ENCODE peak calls at places on chromosome 5, in six cellular contexts. J is A549, E is right lobe of liver, U is transverse colon, A is mammary epithelial cell, B is AG04450. F is an unnamed sample.
A peak's percentile ranks its signal among the peaks of the same experiment; 100 is the strongest.

GRCh38 chr5:115601709-115602584 is at the start of gene TICAM2:
- DNase-seq in J (peak; percentile 52), E (peak; percentile 76), U (peak; percentile 68), A (peak; percentile 34), B (no peak), F (no peak)

GRCh38 chr5:6574537-6574936 is 58.3 kb downstream of the NSUN2 start:
- DNase-seq in J (no peak), E (no peak), U (no peak), A (no peak), B (no peak), F (no peak)

GRCh38 chr5:142669479-142669878 is 16.4 kb downstream of the FGF1 start:
- DNase-seq in J (no peak), E (no peak), U (no peak), A (peak; percentile 27), B (no peak), F (no peak)

GRCh38 chr5:91418158-91418557 is 35.0 kb upstream of the ARRDC3 start:
- DNase-seq in J (no peak), E (no peak), U (no peak), A (no peak), B (no peak), F (no peak)

GRCh38 chr5:143717400-143717799 is 94.6 kb upstream of the HMHB1 start:
- DNase-seq in J (no peak), E (no peak), U (no peak), A (peak; percentile 63), B (no peak), F (peak; percentile 79)

GRCh38 chr5:151896041-151896691 is 28.5 kb downstream of the GLRA1 start:
- DNase-seq in J (no peak), E (no peak), U (no peak), A (peak; percentile 73), B (no peak), F (peak; percentile 36)

GRCh38 chr5:32852535-32852934 is 141.4 kb downstream of the NPR3 start:
- DNase-seq in J (peak; percentile 15), E (peak; percentile 15), U (peak; percentile 8), A (no peak), B (peak; percentile 69), F (peak; percentile 91)

GRCh38 chr5:37869221-37869620 is 29.4 kb upstream of the GDNF start:
- DNase-seq in J (no peak), E (no peak), U (no peak), A (peak; percentile 43), B (no peak), F (no peak)

GRCh38 chr5:2750026-2750757 is 1.3 kb downstream of the IRX2 start:
- DNase-seq in J (no peak), E (no peak), U (no peak), A (peak; percentile 39), B (no peak), F (no peak)

GRCh38 chr5:14035859-14036440 is 91.5 kb upstream of the DNAH5 start:
- DNase-seq in J (peak; percentile 95), E (no peak), U (peak; percentile 12), A (peak; percentile 99), B (peak; percentile 99), F (peak; percentile 96)

GRCh38 chr5:54440456-54440893 is 15.0 kb upstream of the HSPB3 start:
- DNase-seq in J (no peak), E (no peak), U (no peak), A (peak; percentile 26), B (no peak), F (no peak)

GRCh38 chr5:112742424-112742823 is 4.7 kb downstream of the APC start:
- DNase-seq in J (no peak), E (no peak), U (no peak), A (no peak), B (no peak), F (no peak)

GRCh38 chr5:79508794-79509193 is 5.1 kb downstream of the HOMER1 start:
- DNase-seq in J (no peak), E (no peak), U (no peak), A (no peak), B (no peak), F (no peak)
- H3K4me3 ChIP-seq in J (no peak overlapping the region), E (no peak overlapping the region), U (no peak overlapping the region), A (no peak overlapping the region), B (no peak overlapping the region), F (no peak overlapping the region)

DNA sequence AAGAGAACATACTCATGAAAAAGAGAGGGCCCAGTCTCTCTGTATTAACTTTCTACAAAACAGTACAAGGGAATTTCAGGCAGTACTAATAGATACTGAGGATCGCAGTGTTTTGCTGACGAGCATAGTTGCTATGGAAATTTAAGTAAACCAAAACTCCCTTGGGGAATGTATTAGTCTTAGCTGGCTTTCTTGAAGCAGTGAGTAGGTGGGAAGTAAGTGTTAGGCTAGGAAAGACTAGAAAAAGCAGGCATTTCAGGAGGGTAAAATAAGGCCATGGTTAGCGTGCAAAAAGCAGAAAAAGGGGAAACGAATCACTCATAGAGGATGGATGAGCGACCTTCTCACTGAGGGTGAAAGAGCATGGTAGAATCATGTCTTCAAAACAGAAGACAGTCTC is 84.3 kb upstream of the ACTBL2 start:
- DNase-seq in J (no peak), E (no peak), U (no peak), A (peak; percentile 55), B (peak; percentile 57), F (peak; percentile 85)
- H3K4me3 ChIP-seq in J (no peak overlapping the region), E (no peak overlapping the region), U (no peak overlapping the region), A (no peak overlapping the region), B (no peak overlapping the region), F (no peak overlapping the region)

GRCh38 chr5:131275996-131276535 is 12.2 kb downstream of the CDC42SE2 start:
- DNase-seq in J (no peak), E (no peak), U (no peak), A (no peak), B (no peak), F (no peak)

GRCh38 chr5:131274341-131275063 is 10.6 kb downstream of the CDC42SE2 start:
- DNase-seq in J (no peak), E (no peak), U (no peak), A (no peak), B (no peak), F (no peak)

GRCh38 chr5:131279209-131279608 is 15.4 kb downstream of the CDC42SE2 start:
- DNase-seq in J (no peak), E (no peak), U (no peak), A (no peak), B (no peak), F (no peak)

GRCh38 chr5:131277875-131278795 is 14.3 kb downstream of the CDC42SE2 start:
- DNase-seq in J (no peak), E (no peak), U (no peak), A (no peak), B (no peak), F (no peak)

GRCh38 chr5:131277415-131277814 is 13.6 kb downstream of the CDC42SE2 start:
- DNase-seq in J (no peak), E (no peak), U (no peak), A (no peak), B (no peak), F (no peak)
- H3K4me3 ChIP-seq in J (no peak overlapping the region), E (no peak overlapping the region), U (no peak overlapping the region), A (no peak overlapping the region), B (no peak overlapping the region), F (no peak overlapping the region)

GRCh38 chr5:170388818-170389217 is 349 bp downstream of the KCNMB1 start:
- DNase-seq in J (no peak), E (no peak), U (no peak), A (no peak), B (no peak), F (no peak)
- H3K4me3 ChIP-seq in J (no peak overlapping the region), E (no peak overlapping the region), U (peak overlapping the region; percentile 33), A (no peak overlapping the region), B (no peak overlapping the region), F (no peak overlapping the region)

DNA sequence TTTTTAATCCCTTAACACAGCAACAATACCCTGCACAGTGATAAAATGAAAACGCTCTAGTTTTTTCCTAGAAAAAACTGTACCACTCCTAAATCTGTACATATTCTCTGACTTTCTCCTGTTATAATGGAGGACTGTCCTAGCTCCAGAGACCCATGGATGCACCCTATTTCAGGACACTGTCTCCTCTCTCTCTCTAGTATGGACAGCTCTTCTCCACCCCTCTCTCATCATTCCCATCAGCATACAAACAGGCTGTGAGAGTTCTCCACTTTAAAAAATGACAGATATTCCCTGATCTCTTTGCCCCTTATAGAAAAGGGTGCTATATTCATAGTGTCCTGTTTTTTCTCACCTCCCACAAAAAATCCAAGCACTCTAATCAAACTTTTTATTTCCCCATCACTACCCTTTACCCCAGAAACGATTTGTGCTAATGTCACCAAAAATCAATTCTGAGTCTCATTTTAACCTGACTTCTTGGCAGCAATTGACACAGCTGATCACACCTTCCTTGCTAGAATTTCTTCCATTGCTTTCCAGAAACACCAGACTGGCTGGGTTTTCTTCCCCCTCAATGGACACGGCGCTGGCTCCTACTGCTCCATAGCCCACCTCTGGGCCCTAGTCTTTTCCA is 20.7 kb downstream of the ZNF608 start:
- DNase-seq in J (no peak), E (no peak), U (no peak), A (no peak), B (no peak), F (no peak)
- H3K4me3 ChIP-seq in J (no peak overlapping the region), E (no peak overlapping the region), U (no peak overlapping the region), A (no peak overlapping the region), B (no peak overlapping the region), F (no peak overlapping the region)

GRCh38 chr5:68252678-68253520 is 37.3 kb downstream of the PIK3R1 start:
- DNase-seq in J (peak; percentile 67), E (peak; percentile 47), U (peak; percentile 60), A (peak; percentile 59), B (peak; percentile 42), F (no peak)
- H3K4me3 ChIP-seq in J (no peak overlapping the region), E (no peak overlapping the region), U (no peak overlapping the region), A (no peak overlapping the region), B (no peak overlapping the region), F (no peak overlapping the region)

GRCh38 chr5:88886756-88887741 is 4.1 kb upstream of the MEF2C start:
- DNase-seq in J (no peak), E (peak; percentile 35), U (no peak), A (no peak), B (no peak), F (no peak)

GRCh38 chr5:88888291-88888690 is 5.3 kb upstream of the MEF2C start:
- DNase-seq in J (no peak), E (no peak), U (no peak), A (no peak), B (no peak), F (no peak)

GRCh38 chr5:88885043-88885442 is 2.1 kb upstream of the MEF2C start:
- DNase-seq in J (no peak), E (no peak), U (no peak), A (no peak), B (no peak), F (no peak)

GRCh38 chr5:88884435-88884877 is 1.5 kb upstream of the MEF2C start:
- DNase-seq in J (no peak), E (no peak), U (no peak), A (no peak), B (no peak), F (no peak)

DNA sequence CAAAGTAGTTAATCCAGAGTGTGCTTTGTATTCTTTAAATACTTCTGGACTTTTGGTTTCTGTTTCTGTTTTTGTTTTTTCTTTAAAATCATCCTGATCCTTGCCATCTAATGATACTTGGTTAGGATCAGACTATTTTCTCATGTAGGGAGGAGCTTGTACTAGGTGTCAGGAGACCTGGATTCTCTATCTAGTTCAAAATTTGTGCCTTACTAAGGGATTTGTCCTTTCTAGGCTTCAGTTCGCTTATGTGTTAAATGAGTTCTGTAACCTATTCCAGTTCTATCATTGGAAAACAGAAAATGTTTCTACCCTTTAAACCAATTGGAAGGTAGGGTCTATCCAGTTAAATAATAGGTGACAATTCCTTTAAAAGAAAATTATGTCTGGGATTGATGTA is 3.3 kb upstream of the MEF2C start:
- DNase-seq in J (no peak), E (no peak), U (no peak), A (no peak), B (no peak), F (no peak)
- H3K4me3 ChIP-seq in J (no peak overlapping the region), E (no peak overlapping the region), U (no peak overlapping the region), A (no peak overlapping the region), B (no peak overlapping the region), F (no peak overlapping the region)